ENCODE peak calls at places on chromosomes 4 and X, in four cellular contexts. M is IMR-90, E is GM12878, K is K562. C is an unnamed sample.
A peak's percentile ranks its signal among the peaks of the same experiment; 100 is the strongest.

GRCh38 chrX:107776649-107777535 is 641 bp upstream of the NCBP2L start:
- DNase-seq in M (peak; percentile 87), K (peak; percentile 73), E (peak; percentile 42), C (peak; percentile 55)

GRCh38 chr4:89915937-89916336 is 21.3 kb downstream of the MMRN1 start:
- DNase-seq in K (no peak), E (no peak), M (no peak), C (no peak)

GRCh38 chrX:30302957-30303356 is 6.2 kb downstream of the NR0B1 start:
- DNase-seq in K (no peak), M (no peak), E (no peak), C (no peak)

GRCh38 chr4:184693056-184693455 is 40.8 kb downstream of the CENPU start:
- DNase-seq in E (no peak), M (peak; percentile 62), K (no peak), C (no peak)

GRCh38 chr4:15914291-15914690 is 24.2 kb downstream of the FGFBP1 start:
- DNase-seq in M (peak; percentile 54), E (no peak), K (no peak), C (no peak)

GRCh38 chr4:8169763-8170162 is 11.2 kb upstream of the ABLIM2 start:
- DNase-seq in E (no peak), K (no peak), M (no peak), C (no peak)

GRCh38 chr4:40672528-40673522 is 43.2 kb upstream of the RBM47 start:
- DNase-seq in M (peak; percentile 99), E (peak; percentile 98), K (peak; percentile 15), C (no peak)

GRCh38 chr4:73619351-73619750 is 885 bp downstream of the RASSF6 start:
- DNase-seq in K (no peak), M (no peak), E (no peak), C (no peak)

GRCh38 chrX:30307466-30307865 is 1.7 kb downstream of the NR0B1 start:
- DNase-seq in K (no peak), M (no peak), E (no peak), C (no peak)

GRCh38 chrX:27186671-27187070 is 276.5 kb downstream of the PPP4R3C start:
- DNase-seq in K (peak; percentile 14), M (peak; percentile 28), E (peak; percentile 0), C (no peak)

GRCh38 chr4:130511776-130512175 is 1415.8 kb downstream of the C4orf33 start:
- DNase-seq in M (peak; percentile 1), K (no peak), E (no peak), C (no peak)

GRCh38 chrX:12240491-12240890 is 102.2 kb downstream of the FRMPD4 start:
- DNase-seq in K (no peak), E (no peak), M (no peak), C (no peak)

GRCh38 chr4:97216031-97216430 is 927.2 kb downstream of the STPG2 start:
- DNase-seq in K (no peak), M (no peak), E (no peak), C (no peak)

GRCh38 chr4:112942077-112942476 is 107.4 kb upstream of the ANK2 start:
- DNase-seq in E (no peak), M (no peak), K (no peak), C (no peak)

GRCh38 chr4:168440442-168441264 is 39.6 kb downstream of the DDX60L start:
- DNase-seq in E (peak; percentile 21), M (peak; percentile 62), K (no peak), C (no peak)

GRCh38 chr4:105171912-105172311 is 25.2 kb downstream of the TET2 start:
- DNase-seq in K (no peak), M (no peak), E (no peak), C (no peak)

GRCh38 chr4:122450847-122451246 is 5.7 kb downstream of the IL2 start:
- DNase-seq in K (no peak), M (peak; percentile 10), E (no peak), C (peak; percentile 49)

GRCh38 chrX:3522016-3522690 is 175.7 kb upstream of the MXRA5 start:
- DNase-seq in M (peak; percentile 82), K (no peak), E (no peak), C (no peak)

GRCh38 chr4:80071643-80072606 is 1.1 kb downstream of the ANTXR2 start:
- DNase-seq in E (peak; percentile 30), K (peak; percentile 38), M (peak; percentile 22), C (peak; percentile 81)

GRCh38 chrX:12489341-12489740 is 301.9 kb upstream of the PRPS2 start:
- DNase-seq in E (no peak), K (no peak), M (peak; percentile 8), C (no peak)

GRCh38 chr4:30770049-30770549 is 49.9 kb downstream of the PCDH7 start:
- DNase-seq in M (peak; percentile 41), K (no peak), E (no peak), C (no peak)

GRCh38 chr4:28287837-28288236 is 1427.2 kb downstream of the STIM2 start:
- DNase-seq in M (peak; percentile 100), K (no peak), E (no peak), C (no peak)

GRCh38 chrX:85001344-85001743 is 2.3 kb upstream of the APOOL start:
- DNase-seq in E (no peak), M (no peak), K (no peak), C (no peak)

GRCh38 chr4:79083406-79084010 is 144.3 kb upstream of the PAQR3 start:
- DNase-seq in K (no peak), E (no peak), M (no peak), C (no peak)

GRCh38 chr4:41360911-41361830 is 104.4 kb downstream of the UCHL1 start:
- DNase-seq in K (no peak), M (no peak), E (no peak), C (peak; percentile 73)

DNA sequence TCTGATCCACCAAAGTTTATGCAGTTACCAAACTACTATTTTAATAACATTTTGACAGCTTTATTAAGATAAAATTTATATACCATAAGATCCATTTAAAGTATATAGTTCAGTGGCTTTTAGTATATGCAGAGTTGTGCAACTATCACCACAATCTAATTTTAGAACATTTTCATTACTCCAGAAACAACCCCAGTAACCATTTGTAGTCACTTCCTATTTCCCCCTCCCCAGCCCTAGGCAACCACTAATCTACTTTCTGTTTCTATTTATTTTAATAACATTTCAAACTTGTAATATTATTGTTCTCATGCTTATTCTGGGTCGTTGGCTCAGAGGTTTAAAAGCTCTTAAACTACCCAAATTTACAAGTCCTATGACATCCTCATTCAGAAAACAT is 18.3 kb downstream of the XIAP start:
- DNase-seq in E (no peak), K (no peak), M (peak; percentile 42), C (no peak)
- TF ChIP-seq CHD1 in E (no peak), K (no peak), M (no peak), C (no peak)

DNA sequence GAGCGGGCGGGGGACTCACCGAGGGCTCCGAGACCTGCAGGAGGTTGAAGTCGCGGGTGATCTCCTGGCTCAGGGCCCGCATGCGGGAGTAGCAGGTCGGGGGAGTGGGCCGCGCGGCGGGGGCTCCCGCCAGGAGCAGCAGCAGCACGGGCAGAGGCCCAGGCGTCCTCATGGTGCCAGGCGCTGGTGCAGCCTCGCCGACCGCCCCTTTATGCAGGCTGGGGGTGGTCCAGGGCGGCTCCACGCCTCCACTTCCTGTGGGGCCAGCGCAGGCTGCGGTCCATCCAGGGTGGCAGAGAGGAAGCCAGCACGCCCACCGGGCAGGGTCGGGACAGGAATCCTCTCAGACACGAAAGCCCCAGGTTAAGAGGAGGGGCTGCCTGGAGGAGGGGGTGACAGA is at the start of gene CYTL1:
- DNase-seq in K (no peak), E (no peak), M (no peak), C (no peak)
- TF ChIP-seq CHD1 in K (no peak), E (no peak), M (no peak), C (no peak)

DNA sequence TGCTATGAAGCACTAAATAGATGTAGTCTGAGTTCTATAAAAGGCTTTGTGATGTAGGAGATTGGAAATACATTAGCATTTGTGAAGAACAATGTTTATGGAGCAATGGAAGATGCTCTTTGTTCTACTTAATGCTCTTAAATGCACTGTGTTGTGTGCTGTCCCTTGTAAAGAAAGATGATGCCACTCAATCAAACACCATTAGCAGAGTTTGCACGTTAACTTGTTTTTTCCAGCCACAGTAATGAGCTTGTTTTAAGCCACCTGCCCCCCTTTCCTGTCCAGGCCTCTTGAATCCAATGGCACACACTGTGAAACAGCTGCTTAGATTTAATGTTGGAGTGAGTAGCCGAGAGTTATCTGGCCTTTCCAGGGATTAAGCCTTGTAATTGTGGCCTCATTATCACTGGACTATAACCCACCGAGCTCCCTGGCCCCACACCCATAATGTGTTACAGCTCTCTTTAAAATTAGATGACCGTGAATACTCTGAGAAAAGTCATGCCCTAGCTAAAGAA is 86.0 kb downstream of the PAK3 start:
- DNase-seq in K (no peak), M (no peak), E (no peak), C (no peak)
- TF ChIP-seq CHD1 in K (no peak), M (no peak), E (no peak), C (no peak)

GRCh38 chrX:23861215-23861896 is 46.4 kb downstream of the APOO start:
- DNase-seq in E (no peak), K (no peak), M (no peak), C (no peak)
- TF ChIP-seq CHD1 in E (no peak), K (no peak), M (no peak), C (no peak)

GRCh38 chrX:47560179-47560830 is 700 bp upstream of the ARAF start:
- DNase-seq in K (no peak), E (no peak), M (peak; percentile 34), C (no peak)
- TF ChIP-seq CHD1 in K (no peak), E (no peak), M (no peak), C (no peak)

C was measured in H1.